ENCODE peak calls at places on chromosomes 16 and 17, in six cellular contexts. C is ovary, U is GM12865, R is WERI-Rb-1, F is A549, M is cardiac muscle cell. L is an unnamed sample.
A peak's percentile ranks its signal among the peaks of the same experiment; 100 is the strongest.

GRCh38 chr17:6706499-6706898 is 6.7 kb downstream of the SLC13A5 start:
- DNase-seq in C (no peak), F (no peak), M (no peak), U (no peak), R (no peak), L (no peak)

GRCh38 chr17:76714336-76714735 is 3.6 kb upstream of the MXRA7 start:
- DNase-seq in M (no peak), C (peak; percentile 45), F (no peak), U (no peak), R (no peak), L (no peak)

GRCh38 chr17:28871056-28871579 is 16.3 kb downstream of the ERAL1 start:
- DNase-seq in M (no peak), R (peak; percentile 69), F (no peak), C (no peak), U (peak; percentile 95), L (peak; percentile 52)

GRCh38 chr17:16288860-16289571 is 64.3 kb downstream of the CENPV start:
- DNase-seq in C (no peak), U (peak; percentile 24), F (peak; percentile 57), M (no peak), R (no peak), L (peak; percentile 46)

GRCh38 chr16:52293209-52293608 is 253.7 kb downstream of the TOX3 start:
- DNase-seq in M (peak; percentile 10), U (no peak), C (no peak), R (no peak), F (no peak), L (no peak)

GRCh38 chr16:1477033-1477432 is 2.2 kb upstream of the CLCN7 start:
- DNase-seq in C (no peak), M (no peak), F (no peak), R (no peak), U (no peak), L (no peak)

GRCh38 chr17:82103588-82104451 is 5.8 kb upstream of the FASN start:
- DNase-seq in C (peak; percentile 87), U (no peak), F (no peak), M (peak; percentile 53), R (peak; percentile 95), L (peak; percentile 56)

GRCh38 chr17:36938566-36939058 is 1.3 kb downstream of the LHX1 start:
- DNase-seq in R (no peak), F (no peak), C (no peak), U (no peak), M (no peak), L (no peak)

GRCh38 chr16:69701866-69702265 is 24.5 kb downstream of the NQO1 start:
- DNase-seq in C (no peak), M (no peak), U (no peak), F (no peak), R (no peak), L (no peak)

GRCh38 chr17:31595666-31596381 is 204.3 kb downstream of the RAB11FIP4 start:
- DNase-seq in R (no peak), M (no peak), C (no peak), U (no peak), F (no peak), L (no peak)

GRCh38 chr17:81854974-81855774 is 5.2 kb downstream of the P4HB start:
- DNase-seq in M (no peak), U (peak; percentile 13), C (no peak), R (peak; percentile 57), F (no peak), L (no peak)

GRCh38 chr17:79748296-79749099 is 17.8 kb downstream of the ENPP7 start:
- DNase-seq in R (no peak), U (no peak), C (no peak), M (no peak), F (no peak), L (no peak)

GRCh38 chr16:3150346-3151218 is 15.8 kb downstream of the ZNF213 start:
- DNase-seq in U (peak; percentile 97), F (peak; percentile 97), M (peak; percentile 97), R (peak; percentile 96), C (peak; percentile 96), L (peak; percentile 97)
- TF ChIP-seq CTCF in U (no peak), F (no peak), M (no peak), R (no peak), C (no peak), L (no peak)

GRCh38 chr16:71441348-71441781 is 489 bp downstream of the TLE7 start:
- DNase-seq in M (no peak), F (no peak), C (no peak), R (no peak), U (no peak), L (peak; percentile 8)
- TF ChIP-seq CTCF in M (peak; percentile 50), F (no peak), C (no peak), R (no peak), U (no peak), L (peak; percentile 51)

GRCh38 chr16:67145746-67146145 is 5.1 kb downstream of the B3GNT9 start:
- DNase-seq in M (no peak), F (no peak), R (no peak), U (no peak), C (no peak), L (no peak)

GRCh38 chr16:67148221-67148620 is 2.6 kb downstream of the B3GNT9 start:
- DNase-seq in F (no peak), R (no peak), U (no peak), M (no peak), C (no peak), L (no peak)

GRCh38 chr16:67144943-67145342 is 5.9 kb downstream of the B3GNT9 start:
- DNase-seq in F (no peak), C (no peak), R (no peak), U (no peak), M (no peak), L (no peak)

GRCh38 chr16:67147437-67148140 is 3.2 kb downstream of the B3GNT9 start:
- DNase-seq in M (no peak), R (no peak), U (no peak), F (no peak), C (no peak), L (no peak)

GRCh38 chr16:67146523-67147357 is 4.1 kb downstream of the B3GNT9 start:
- DNase-seq in R (no peak), F (no peak), C (no peak), U (no peak), M (no peak), L (no peak)
- TF ChIP-seq CTCF in R (peak; percentile 31), F (no peak), C (no peak), U (no peak), M (no peak), L (peak; percentile 3)

GRCh38 chr17:40402668-40403067 is 15.0 kb downstream of the TOP2A start:
- DNase-seq in M (no peak), C (no peak), F (no peak), R (no peak), U (no peak), L (no peak)

GRCh38 chr17:40404003-40404402 is 13.7 kb downstream of the TOP2A start:
- DNase-seq in U (no peak), C (no peak), M (no peak), F (no peak), R (no peak), L (no peak)

GRCh38 chr17:40399185-40399584 is 18.5 kb downstream of the TOP2A start:
- DNase-seq in C (no peak), M (peak; percentile 81), F (peak; percentile 78), R (no peak), U (peak; percentile 56), L (peak; percentile 73)
- TF ChIP-seq CTCF in C (peak; percentile 58), M (peak; percentile 55), F (peak; percentile 85), R (peak; percentile 40), U (peak; percentile 36), L (peak; percentile 60)

DNA sequence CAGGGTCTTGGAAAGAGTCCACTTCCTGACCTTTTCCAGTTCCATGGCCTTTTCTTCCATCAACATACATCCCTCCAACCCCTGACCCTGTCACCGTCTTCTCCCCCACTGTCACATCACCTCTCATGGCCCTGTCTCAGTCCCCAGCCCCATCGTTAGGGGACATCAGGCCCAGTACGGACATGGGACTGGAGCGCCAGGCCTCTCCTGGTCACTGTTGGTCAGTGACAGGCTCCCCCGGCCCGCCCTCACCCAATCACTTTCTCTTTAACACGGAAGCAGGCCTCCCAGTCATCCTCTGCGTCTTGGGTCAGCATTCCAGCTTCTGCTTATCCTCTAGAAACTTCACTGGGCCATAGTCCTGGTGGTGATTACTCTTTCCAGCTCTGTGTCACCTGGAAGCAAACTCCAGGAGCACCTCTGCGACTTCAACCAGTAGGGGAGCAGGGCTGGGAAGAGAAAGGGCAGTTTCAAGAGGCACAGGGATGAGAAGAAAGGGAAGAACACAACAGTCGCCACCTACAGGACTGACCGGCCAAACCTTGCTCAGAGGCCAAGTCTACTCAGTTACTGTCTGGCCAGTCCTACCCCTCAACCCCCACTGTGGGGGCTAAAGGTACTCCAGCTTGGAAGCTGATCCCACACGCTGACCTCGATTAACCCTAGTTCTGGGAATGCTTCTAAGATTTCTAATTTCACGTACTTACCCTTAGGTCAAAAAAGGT is 15.9 kb upstream of the ICAM2 start:
- DNase-seq in F (peak; percentile 46), U (no peak), C (no peak), M (no peak), R (peak; percentile 44), L (no peak)
- TF ChIP-seq CTCF in F (peak; percentile 20), U (no peak), C (no peak), M (peak; percentile 7), R (peak; percentile 73), L (peak; percentile 13)

GRCh38 chr16:66588981-66589713 is 9.9 kb downstream of the CMTM2 start:
- DNase-seq in M (no peak), C (no peak), R (peak; percentile 50), F (peak; percentile 68), U (peak; percentile 73), L (peak; percentile 47)
- TF ChIP-seq CTCF in M (peak; percentile 65), C (peak; percentile 11), R (peak; percentile 83), F (peak; percentile 49), U (peak; percentile 77), L (peak; percentile 82)

L was measured in fibroblast of villous mesenchyme.